ENCODE peak calls at places on chromosomes 7 and 10, in four cellular contexts. One of them, this sample, is unnamed.

GRCh38 chr10:43849551-43849950 is 200.9 kb upstream of the ZNF32 start:
- DNase-seq in WTC11: no peak
- DNase-seq in retinal pigment epithelial cell: no peak
- DNase-seq in gastrocnemius medialis: no peak
- DNase-seq in this sample: no peak

GRCh38 chr10:119762805-119763798 is 37.3 kb downstream of the INPP5F start:
- DNase-seq in WTC11: no peak
- DNase-seq in retinal pigment epithelial cell: no peak
- DNase-seq in gastrocnemius medialis: no peak
- DNase-seq in this sample: no peak

GRCh38 chr10:33333260-33334169 is 952 bp downstream of the NRP1 start:
- DNase-seq in WTC11: no peak
- DNase-seq in retinal pigment epithelial cell: peak
- DNase-seq in gastrocnemius medialis: no peak
- DNase-seq in this sample: no peak

GRCh38 chr7:7527047-7527446 is 8.6 kb downstream of the COL28A1 start:
- DNase-seq in WTC11: no peak
- DNase-seq in retinal pigment epithelial cell: no peak
- DNase-seq in gastrocnemius medialis: no peak
- DNase-seq in this sample: no peak

GRCh38 chr7:81659697-81660395 is 110.0 kb downstream of the HGF start:
- DNase-seq in WTC11: no peak
- DNase-seq in retinal pigment epithelial cell: peak
- DNase-seq in gastrocnemius medialis: no peak
- DNase-seq in this sample: no peak

GRCh38 chr10:117352724-117353123 is 22.5 kb downstream of the PDZD8 start:
- DNase-seq in WTC11: no peak
- DNase-seq in retinal pigment epithelial cell: no peak
- DNase-seq in gastrocnemius medialis: no peak
- DNase-seq in this sample: no peak

GRCh38 chr10:119446441-119447277 is 95.9 kb downstream of the RGS10 start:
- DNase-seq in WTC11: no peak
- DNase-seq in retinal pigment epithelial cell: no peak
- DNase-seq in gastrocnemius medialis: no peak
- DNase-seq in this sample: no peak

GRCh38 chr7:129644634-129645230 is 33.2 kb downstream of the NRF1 start:
- DNase-seq in WTC11: no peak
- DNase-seq in retinal pigment epithelial cell: peak
- DNase-seq in gastrocnemius medialis: no peak
- DNase-seq in this sample: no peak

GRCh38 chr7:82723411-82723810 is 279.8 kb upstream of the CACNA2D1 start:
- DNase-seq in WTC11: no peak
- DNase-seq in retinal pigment epithelial cell: no peak
- DNase-seq in gastrocnemius medialis: no peak
- DNase-seq in this sample: no peak

GRCh38 chr10:107583974-107584373 is 419.5 kb upstream of the SORCS1 start:
- DNase-seq in WTC11: no peak
- DNase-seq in retinal pigment epithelial cell: no peak
- DNase-seq in gastrocnemius medialis: no peak
- DNase-seq in this sample: no peak

GRCh38 chr10:8048281-8049008 is 6.0 kb upstream of the GATA3 start:
- DNase-seq in WTC11: no peak
- DNase-seq in retinal pigment epithelial cell: no peak
- DNase-seq in gastrocnemius medialis: no peak
- DNase-seq in this sample: no peak

GRCh38 chr10:84196941-84197340 is 2.6 kb downstream of the CDHR1 start:
- DNase-seq in WTC11: no peak
- DNase-seq in retinal pigment epithelial cell: no peak
- DNase-seq in gastrocnemius medialis: no peak
- DNase-seq in this sample: no peak

GRCh38 chr7:129489491-129489890 is 12.8 kb upstream of the SMKR1 start:
- DNase-seq in WTC11: no peak
- DNase-seq in retinal pigment epithelial cell: peak
- DNase-seq in gastrocnemius medialis: no peak
- DNase-seq in this sample: no peak

GRCh38 chr7:119197872-119198527 is 973.5 kb downstream of the ANKRD7 start:
- DNase-seq in WTC11: peak
- DNase-seq in retinal pigment epithelial cell: peak
- DNase-seq in gastrocnemius medialis: no peak
- DNase-seq in this sample: peak

This sample was measured in lower leg skin.